ENCODE peak calls at places on chromosomes 1 and 21, in four cellular contexts. One of them, this sample, is unnamed.

GRCh38 chr1:81594211-81594610 is 206.5 kb upstream of the ADGRL2 start:
- DNase-seq in GM12878: no peak
- DNase-seq in HepG2: no peak
- DNase-seq in K562: no peak
- DNase-seq in this sample: no peak

GRCh38 chr1:207050428-207050767 is 610 bp downstream of the YOD1 start:
- DNase-seq in HepG2: no peak
- DNase-seq in GM12878: no peak
- DNase-seq in K562: no peak
- DNase-seq in this sample: no peak

GRCh38 chr21:36164427-36164784 is 7.8 kb downstream of the DOP1B start:
- DNase-seq in GM12878: no peak
- DNase-seq in HepG2: peak
- DNase-seq in K562: no peak
- DNase-seq in this sample: no peak

GRCh38 chr1:153546796-153547559 is 1.4 kb upstream of the S100A4 start:
- DNase-seq in HepG2: no peak
- DNase-seq in K562: no peak
- DNase-seq in GM12878: no peak
- DNase-seq in this sample: no peak

GRCh38 chr21:41611966-41612606 is 104.1 kb upstream of the TMPRSS2 start:
- DNase-seq in K562: peak
- DNase-seq in HepG2: peak
- DNase-seq in GM12878: no peak
- DNase-seq in this sample: no peak

GRCh38 chr1:172466795-172467407 is 23.0 kb upstream of the PIGC start:
- DNase-seq in GM12878: no peak
- DNase-seq in HepG2: peak
- DNase-seq in K562: no peak
- DNase-seq in this sample: no peak

GRCh38 chr1:147809236-147809635 is 48.8 kb upstream of the GJA5 start:
- DNase-seq in K562: no peak
- DNase-seq in HepG2: no peak
- DNase-seq in GM12878: no peak
- DNase-seq in this sample: no peak

GRCh38 chr1:52234014-52234413 is 92.1 kb downstream of the ZFYVE9 start:
- DNase-seq in GM12878: no peak
- DNase-seq in HepG2: no peak
- DNase-seq in K562: no peak
- DNase-seq in this sample: no peak

GRCh38 chr1:32239335-32239734 is 7.7 kb upstream of the FAM167B start:
- DNase-seq in K562: no peak
- DNase-seq in GM12878: no peak
- DNase-seq in HepG2: no peak
- DNase-seq in this sample: no peak

GRCh38 chr1:229855999-229856650 is 210.9 kb upstream of the GALNT2 start:
- DNase-seq in K562: no peak
- DNase-seq in HepG2: no peak
- DNase-seq in GM12878: peak
- DNase-seq in this sample: no peak

GRCh38 chr1:13812456-13813397 is 112.7 kb downstream of the PRDM2 start:
- DNase-seq in HepG2: no peak
- DNase-seq in K562: no peak
- DNase-seq in GM12878: no peak
- DNase-seq in this sample: no peak

GRCh38 chr1:78836736-78837135 is 169.8 kb downstream of the ADGRL4 start:
- DNase-seq in GM12878: no peak
- DNase-seq in K562: no peak
- DNase-seq in HepG2: no peak
- DNase-seq in this sample: no peak

GRCh38 chr1:178161516-178161915 is 67.6 kb downstream of the RASAL2 start:
- DNase-seq in K562: no peak
- DNase-seq in HepG2: no peak
- DNase-seq in GM12878: no peak
- DNase-seq in this sample: no peak

GRCh38 chr21:26920055-26920454 is 46.8 kb downstream of the ADAMTS5 start:
- DNase-seq in GM12878: no peak
- DNase-seq in K562: no peak
- DNase-seq in HepG2: no peak
- DNase-seq in this sample: no peak

GRCh38 chr1:221576268-221576667 is 165.6 kb downstream of the DUSP10 start:
- DNase-seq in GM12878: no peak
- DNase-seq in K562: no peak
- DNase-seq in HepG2: no peak
- DNase-seq in this sample: no peak

GRCh38 chr1:159200759-159201158 is 3.9 kb upstream of the ACKR1 start:
- DNase-seq in GM12878: no peak
- DNase-seq in K562: no peak
- DNase-seq in HepG2: no peak
- DNase-seq in this sample: no peak

GRCh38 chr1:5721634-5722215 is 270.5 kb downstream of the NPHP4 start:
- DNase-seq in K562: peak
- DNase-seq in GM12878: no peak
- DNase-seq in HepG2: no peak
- DNase-seq in this sample: no peak

GRCh38 chr1:111538343-111539035 is 35.1 kb upstream of the ADORA3 start:
- DNase-seq in K562: no peak
- DNase-seq in GM12878: no peak
- DNase-seq in HepG2: peak
- DNase-seq in this sample: no peak

GRCh38 chr1:209585672-209586071 is 2.2 kb downstream of the CAMK1G start:
- DNase-seq in HepG2: no peak
- DNase-seq in GM12878: no peak
- DNase-seq in K562: no peak
- DNase-seq in this sample: peak

GRCh38 chr1:6420594-6421042 is 899 bp upstream of the HES2 start:
- DNase-seq in K562: peak
- DNase-seq in GM12878: no peak
- DNase-seq in HepG2: no peak
- DNase-seq in this sample: no peak

GRCh38 chr1:165914136-165914798 is 86.9 kb downstream of the UCK2 start:
- DNase-seq in GM12878: peak
- DNase-seq in HepG2: peak
- DNase-seq in K562: peak
- DNase-seq in this sample: peak

GRCh38 chr1:48966583-48966982 is 189.9 kb upstream of the BEND5 start:
- DNase-seq in HepG2: no peak
- DNase-seq in GM12878: no peak
- DNase-seq in K562: no peak
- DNase-seq in this sample: no peak

GRCh38 chr21:42737969-42738590 is 84.7 kb downstream of the PDE9A start:
- DNase-seq in HepG2: peak
- DNase-seq in K562: no peak
- DNase-seq in GM12878: no peak
- DNase-seq in this sample: no peak

GRCh38 chr1:41626616-41627375 is 142.3 kb upstream of the EDN2 start:
- DNase-seq in K562: no peak
- DNase-seq in GM12878: peak
- DNase-seq in HepG2: no peak
- DNase-seq in this sample: no peak

GRCh38 chr21:15365751-15366392 is 301.1 kb upstream of the NRIP1 start:
- DNase-seq in HepG2: peak
- DNase-seq in K562: no peak
- DNase-seq in GM12878: no peak
- DNase-seq in this sample: no peak

GRCh38 chr1:108585343-108585742 is 25.4 kb downstream of the EEIG2 start:
- DNase-seq in HepG2: no peak
- DNase-seq in K562: no peak
- DNase-seq in GM12878: no peak
- DNase-seq in this sample: no peak

GRCh38 chr1:152029144-152029936 is 7.5 kb downstream of the S100A11 start:
- DNase-seq in GM12878: no peak
- DNase-seq in K562: no peak
- DNase-seq in HepG2: no peak
- DNase-seq in this sample: no peak

GRCh38 chr1:80054129-80054528 is 1047.6 kb upstream of the ADGRL4 start:
- DNase-seq in K562: peak
- DNase-seq in GM12878: no peak
- DNase-seq in HepG2: no peak
- DNase-seq in this sample: peak

DNA sequence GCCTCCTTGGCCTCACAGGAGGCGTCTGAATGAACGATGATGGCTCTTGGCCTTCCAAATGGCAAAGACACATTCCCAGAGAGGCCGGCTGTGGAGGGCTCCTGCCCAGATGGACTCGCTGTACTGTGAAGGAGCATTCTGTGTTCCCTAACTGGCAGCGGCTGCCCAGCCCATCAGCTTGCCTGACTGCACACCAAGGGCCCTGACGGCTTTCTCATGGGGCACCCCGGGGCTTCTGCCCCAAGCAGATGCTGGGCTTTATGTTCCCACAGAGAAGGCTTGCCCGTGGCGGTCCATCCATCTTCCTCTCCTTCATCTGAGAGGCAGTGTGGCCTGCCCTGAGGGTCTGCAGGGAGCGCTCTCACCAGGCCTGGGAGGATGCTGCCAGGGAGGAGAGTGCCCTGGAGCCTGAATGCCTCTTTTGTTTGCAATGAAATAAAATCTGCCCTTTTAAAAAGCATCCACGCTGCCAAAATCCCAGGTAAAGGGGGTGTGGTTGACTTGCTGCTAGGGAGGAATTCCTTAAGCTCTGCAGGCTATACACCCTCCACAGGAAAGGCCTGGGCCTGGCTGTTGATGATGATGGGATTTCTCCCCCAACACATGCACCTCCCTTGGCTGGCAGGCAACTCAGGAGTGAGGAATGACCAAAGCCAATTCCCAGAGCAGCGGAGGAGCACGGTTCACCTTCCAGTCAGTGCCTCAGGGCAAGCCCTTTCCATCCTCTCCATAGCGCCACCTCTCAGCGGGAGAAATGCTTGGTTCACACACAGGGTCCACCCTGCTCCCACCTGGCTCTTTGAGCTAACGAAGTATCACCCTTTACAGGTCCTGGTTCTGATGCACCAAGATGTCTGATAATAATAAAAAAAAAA is 84.7 kb upstream of the SSX2IP start:
- DNase-seq in GM12878: no peak
- DNase-seq in K562: no peak
- DNase-seq in HepG2: no peak
- DNase-seq in this sample: no peak
- TF ChIP-seq FOXK2 in GM12878: no peak
- TF ChIP-seq FOXK2 in K562: no peak
- TF ChIP-seq FOXK2 in HepG2: no peak
- TF ChIP-seq FOXK2 in this sample: no peak

GRCh38 chr1:16144325-16145029 is 11.4 kb downstream of the EPHA2 start:
- DNase-seq in GM12878: no peak
- DNase-seq in K562: peak
- DNase-seq in HepG2: no peak
- DNase-seq in this sample: no peak

GRCh38 chr1:16145988-16146887 is 9.6 kb downstream of the EPHA2 start:
- DNase-seq in GM12878: no peak
- DNase-seq in HepG2: peak
- DNase-seq in K562: peak
- DNase-seq in this sample: peak

GRCh38 chr1:16146888-16147614 is 8.8 kb downstream of the EPHA2 start:
- DNase-seq in K562: peak
- DNase-seq in GM12878: no peak
- DNase-seq in HepG2: peak
- DNase-seq in this sample: no peak

GRCh38 chr1:16143566-16144324 is 12.1 kb downstream of the EPHA2 start:
- DNase-seq in HepG2: peak
- DNase-seq in GM12878: no peak
- DNase-seq in K562: peak
- DNase-seq in this sample: no peak

GRCh38 chr1:16145030-16145987 is 10.6 kb downstream of the EPHA2 start:
- DNase-seq in K562: no peak
- DNase-seq in GM12878: no peak
- DNase-seq in HepG2: peak
- DNase-seq in this sample: no peak
- TF ChIP-seq FOXK2 in K562: no peak
- TF ChIP-seq FOXK2 in GM12878: no peak
- TF ChIP-seq FOXK2 in HepG2: no peak
- TF ChIP-seq FOXK2 in this sample: no peak

DNA sequence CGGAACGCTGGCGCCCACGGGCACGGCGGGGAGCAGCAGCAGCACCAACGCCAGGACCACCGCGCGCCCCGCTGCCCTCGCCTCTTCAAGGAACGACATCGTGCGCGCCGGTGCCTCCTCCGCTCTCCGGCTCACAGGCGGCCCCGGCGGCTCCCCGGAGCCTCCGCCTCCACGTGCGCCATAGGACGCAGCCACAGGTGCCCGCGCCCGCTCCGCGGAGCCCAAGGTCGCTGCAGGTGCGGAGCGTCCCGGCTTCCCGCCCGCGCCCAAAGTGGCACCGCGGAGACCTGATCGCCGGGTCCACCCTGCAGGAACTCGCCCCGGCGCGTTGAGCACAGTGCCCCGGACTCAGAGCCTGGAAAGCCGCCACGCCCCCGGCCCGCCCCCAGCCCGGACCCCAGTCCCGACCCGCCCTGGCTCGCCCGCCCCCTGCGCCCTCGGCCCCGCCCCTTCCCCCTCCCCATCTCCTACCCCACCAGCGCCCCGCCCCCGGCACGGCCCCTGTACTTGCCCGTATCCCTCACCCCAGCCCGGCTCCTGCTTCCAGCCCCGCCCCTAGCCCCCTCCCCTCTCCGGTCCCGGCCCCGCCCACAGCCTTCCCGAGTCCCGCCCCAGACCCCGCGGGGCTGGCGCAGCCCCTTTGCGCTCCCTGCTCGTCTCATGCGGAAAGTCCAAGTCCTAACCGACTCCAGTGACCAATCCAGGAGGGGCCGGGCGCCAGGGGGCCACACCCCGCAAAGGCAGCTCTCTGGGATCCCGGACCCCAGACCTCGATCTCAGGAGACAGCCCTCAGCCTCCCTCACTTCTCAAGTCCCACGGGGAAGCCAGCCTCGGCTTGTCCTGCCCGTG is at the start of gene MEGF6:
- DNase-seq in GM12878: no peak
- DNase-seq in HepG2: peak
- DNase-seq in K562: peak
- DNase-seq in this sample: peak
- TF ChIP-seq FOXK2 in GM12878: no peak
- TF ChIP-seq FOXK2 in HepG2: no peak
- TF ChIP-seq FOXK2 in K562: no peak
- TF ChIP-seq FOXK2 in this sample: no peak

DNA sequence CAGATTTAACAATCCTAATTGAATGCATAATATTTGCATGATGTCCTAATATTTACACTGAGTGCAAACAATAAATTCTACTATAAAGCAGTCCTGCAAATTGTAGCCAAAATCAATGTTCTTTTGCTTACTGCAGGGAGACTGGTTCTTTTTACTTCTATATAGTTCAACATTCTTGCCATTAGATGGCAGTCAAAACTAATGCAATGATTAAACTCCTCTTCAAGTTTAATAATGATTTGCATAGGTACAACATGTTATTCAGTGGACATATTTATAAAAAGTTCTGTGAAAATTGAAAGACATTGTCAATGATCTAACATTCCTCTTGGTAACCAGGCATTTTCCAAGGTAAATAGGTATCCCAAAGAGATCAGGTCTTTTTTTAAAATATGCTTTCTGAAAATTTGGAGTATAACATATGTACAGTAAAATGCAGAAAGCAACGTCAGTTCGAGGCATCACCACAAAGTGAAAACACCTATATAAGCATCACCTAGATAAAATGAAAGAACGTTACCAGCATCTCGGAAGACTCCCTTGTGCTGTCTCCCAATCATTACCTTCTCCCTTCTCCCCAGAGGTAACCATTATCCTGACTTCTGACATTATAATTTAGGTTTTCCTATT is 9.8 kb upstream of the FNBP1L start:
- DNase-seq in K562: peak
- DNase-seq in HepG2: peak
- DNase-seq in GM12878: no peak
- DNase-seq in this sample: peak
- TF ChIP-seq FOXK2 in K562: no peak
- TF ChIP-seq FOXK2 in HepG2: no peak
- TF ChIP-seq FOXK2 in GM12878: no peak
- TF ChIP-seq FOXK2 in this sample: no peak

GRCh38 chr1:24764439-24764838 is 19.2 kb downstream of the CLIC4 start:
- DNase-seq in HepG2: no peak
- DNase-seq in K562: no peak
- DNase-seq in GM12878: no peak
- DNase-seq in this sample: no peak
- TF ChIP-seq FOXK2 in HepG2: no peak
- TF ChIP-seq FOXK2 in K562: no peak
- TF ChIP-seq FOXK2 in GM12878: no peak
- TF ChIP-seq FOXK2 in this sample: no peak